ENCODE peak calls at places on chromosomes 4 and X, in five cellular contexts. U is GM12878, F is HCT116, M is SK-N-SH, X is HepG2. P is an unnamed sample.
A peak's percentile ranks its signal among the peaks of the same experiment; 100 is the strongest.

GRCh38 chr4:169383724-169384123 is 113.0 kb upstream of the SH3RF1 start:
- DNase-seq in X (no peak), M (no peak), U (no peak), F (no peak), P (no peak)

GRCh38 chr4:40559585-40560465 is 69.8 kb downstream of the RBM47 start:
- DNase-seq in M (no peak), F (no peak), X (no peak), U (peak; percentile 64), P (no peak)

GRCh38 chr4:145061325-145061920 is 36.6 kb downstream of the ANAPC10 start:
- DNase-seq in F (peak; percentile 49), U (no peak), X (peak; percentile 41), M (peak; percentile 24), P (peak; percentile 51)

GRCh38 chr4:74640111-74640903 is 154.0 kb downstream of the BTC start:
- DNase-seq in M (no peak), U (no peak), X (no peak), F (no peak), P (no peak)

GRCh38 chrX:68462197-68462596 is 28.9 kb upstream of the OPHN1 start:
- DNase-seq in X (no peak), F (no peak), U (no peak), M (no peak), P (peak; percentile 37)

GRCh38 chrX:72258174-72258573 is 18.9 kb downstream of the RPS4X start:
- DNase-seq in X (peak; percentile 64), U (no peak), M (peak; percentile 52), F (no peak), P (no peak)

GRCh38 chrX:44002569-44002968 is 29.4 kb upstream of the NDP start:
- DNase-seq in F (no peak), U (no peak), M (no peak), X (no peak), P (no peak)

GRCh38 chrX:10482262-10482661 is 138.1 kb downstream of the MID1 start:
- DNase-seq in U (no peak), X (no peak), F (no peak), M (no peak), P (no peak)

GRCh38 chr4:771464-771863 is 54.5 kb downstream of the CPLX1 start:
- DNase-seq in F (no peak), U (no peak), X (no peak), M (no peak), P (no peak)

GRCh38 chr4:128831526-128832252 is 22.2 kb downstream of the JADE1 start:
- DNase-seq in U (no peak), X (peak; percentile 57), F (no peak), M (peak; percentile 32), P (no peak)

GRCh38 chrX:23871905-23872546 is 35.7 kb downstream of the APOO start:
- DNase-seq in X (peak; percentile 54), U (no peak), F (no peak), M (no peak), P (no peak)

GRCh38 chrX:134990475-134991473 is at the start of gene SMIM10:
- DNase-seq in F (no peak), M (peak; percentile 78), U (no peak), X (no peak), P (peak; percentile 91)

GRCh38 chrX:96861661-96862060 is 22.0 kb upstream of the RPA4 start:
- DNase-seq in X (no peak), M (no peak), U (no peak), F (no peak), P (no peak)

GRCh38 chr4:24988776-24989175 is 42.0 kb downstream of the LGI2 start:
- DNase-seq in M (no peak), F (peak; percentile 13), U (no peak), X (peak; percentile 13), P (peak; percentile 25)

GRCh38 chrX:151902813-151903591 is 9.7 kb upstream of the MAGEA4 start:
- DNase-seq in X (peak; percentile 2), U (no peak), M (no peak), F (peak; percentile 29), P (no peak)

DNA sequence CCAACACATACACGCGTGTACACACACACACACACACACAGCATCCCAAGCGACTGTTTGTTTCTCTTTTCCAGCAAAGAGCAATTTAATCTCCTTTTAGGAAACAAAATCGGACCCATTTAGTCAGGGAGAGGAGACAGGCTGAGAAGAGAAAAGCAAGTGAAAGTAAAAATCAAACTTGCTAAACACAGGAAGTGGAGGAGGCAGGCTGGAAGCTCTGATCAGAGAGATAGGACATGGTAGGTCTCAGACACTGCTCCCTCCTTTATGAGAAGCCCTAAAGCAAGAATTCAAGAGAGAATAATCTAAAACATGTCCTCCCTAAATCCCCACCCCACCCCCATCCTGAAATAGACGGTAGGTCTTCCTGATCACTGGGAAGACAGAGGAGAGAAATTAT is 62.3 kb downstream of the GPC3 start:
- DNase-seq in M (no peak), F (no peak), U (no peak), X (no peak), P (no peak)
- TF ChIP-seq ZBTB33 in M (no peak), F (no peak), U (no peak), X (no peak), P (no peak)

GRCh38 chr4:152684007-152684406 is 4.2 kb upstream of the TMEM154 start:
- DNase-seq in X (no peak), M (no peak), F (no peak), U (no peak), P (no peak)
- TF ChIP-seq ZBTB33 in X (no peak), M (no peak), F (no peak), U (no peak), P (no peak)

GRCh38 chr4:54423066-54423465 is 194.0 kb downstream of the PDGFRA start:
- DNase-seq in M (no peak), X (no peak), U (no peak), F (no peak), P (no peak)
- TF ChIP-seq ZBTB33 in M (no peak), X (no peak), U (no peak), F (no peak), P (no peak)

GRCh38 chr4:6475492-6476020 is 3.1 kb upstream of the PPP2R2C start:
- DNase-seq in X (no peak), F (no peak), M (no peak), U (no peak), P (no peak)
- TF ChIP-seq ZBTB33 in X (no peak), F (no peak), M (no peak), U (no peak), P (no peak)

DNA sequence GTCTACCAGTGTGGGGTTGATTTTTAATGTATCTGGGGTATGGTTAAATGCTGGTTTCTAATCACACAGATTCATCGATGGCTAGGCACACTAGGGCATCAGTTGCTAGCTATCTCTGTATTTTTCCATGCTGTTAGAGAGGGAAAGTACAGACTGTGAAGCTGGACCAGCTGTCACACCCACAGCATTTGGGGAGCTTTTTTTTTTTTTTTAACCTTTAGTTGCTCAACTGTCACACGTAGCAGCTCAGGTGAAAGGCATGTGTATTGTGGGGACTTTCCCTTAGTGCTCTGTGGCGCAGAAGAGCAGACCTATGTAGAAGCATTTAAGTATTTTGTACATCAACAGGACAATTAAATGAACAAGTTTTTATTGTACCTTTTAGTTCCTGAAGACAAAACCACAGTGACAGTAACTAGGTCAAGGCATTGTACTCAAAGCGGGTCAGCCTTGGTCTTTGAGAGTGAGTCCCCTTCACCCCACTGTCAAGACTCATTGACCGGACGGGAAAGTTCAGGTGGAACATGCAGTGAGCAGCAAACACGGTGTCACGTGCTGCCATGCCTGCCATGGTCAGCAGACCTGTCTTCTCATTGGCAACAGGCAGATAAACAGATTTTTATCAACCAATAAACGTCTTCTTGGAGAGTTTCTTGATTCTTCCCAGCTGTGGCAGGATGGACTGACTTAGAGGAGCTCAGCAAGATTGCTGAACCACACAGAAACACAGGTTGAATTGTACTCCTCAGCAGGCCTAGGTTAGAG is 65.3 kb downstream of the CASP3 start:
- DNase-seq in U (peak; percentile 41), M (no peak), F (no peak), X (no peak), P (no peak)
- TF ChIP-seq ZBTB33 in U (no peak), M (no peak), F (no peak), X (no peak), P (no peak)

GRCh38 chr4:188976644-188977115 is 837.4 kb downstream of the TRIML1 start:
- DNase-seq in F (no peak), U (no peak), M (no peak), X (no peak), P (no peak)
- TF ChIP-seq ZBTB33 in F (no peak), U (no peak), M (no peak), X (no peak), P (no peak)

DNA sequence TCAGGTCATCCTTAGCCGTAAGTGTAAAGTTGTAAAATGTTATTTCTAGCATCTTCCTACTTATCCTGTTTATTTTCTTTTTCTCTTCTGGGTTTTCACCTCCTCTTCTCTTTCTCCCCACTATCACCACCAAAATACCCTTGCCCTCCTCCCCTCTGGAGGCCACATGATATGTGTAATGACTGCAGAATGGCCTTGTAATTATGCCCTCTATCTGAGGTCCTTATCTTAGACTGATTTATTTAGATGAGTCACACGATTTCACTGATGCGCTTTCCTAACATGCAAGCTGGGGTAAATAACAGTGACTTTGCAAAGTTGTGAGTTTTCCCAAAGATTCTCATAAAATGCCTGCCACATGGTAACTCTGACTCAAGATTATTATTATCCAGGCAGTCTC is 231.8 kb upstream of the GPRIN3 start:
- DNase-seq in U (no peak), X (no peak), M (no peak), F (no peak), P (no peak)
- TF ChIP-seq ZBTB33 in U (no peak), X (no peak), M (no peak), F (no peak), P (no peak)

GRCh38 chr4:105057370-105058096 is 89.1 kb upstream of the TET2 start:
- DNase-seq in U (peak; percentile 75), M (no peak), F (no peak), X (no peak), P (no peak)

GRCh38 chr4:105061136-105061696 is 85.5 kb upstream of the TET2 start:
- DNase-seq in F (peak; percentile 28), M (no peak), X (peak; percentile 2), U (peak; percentile 85), P (peak; percentile 7)

GRCh38 chr4:105060628-105061027 is 86.0 kb upstream of the TET2 start:
- DNase-seq in M (no peak), F (no peak), X (no peak), U (peak; percentile 98), P (no peak)

GRCh38 chr4:105058177-105058812 is 88.4 kb upstream of the TET2 start:
- DNase-seq in F (peak; percentile 12), X (no peak), M (no peak), U (peak; percentile 58), P (no peak)

DNA sequence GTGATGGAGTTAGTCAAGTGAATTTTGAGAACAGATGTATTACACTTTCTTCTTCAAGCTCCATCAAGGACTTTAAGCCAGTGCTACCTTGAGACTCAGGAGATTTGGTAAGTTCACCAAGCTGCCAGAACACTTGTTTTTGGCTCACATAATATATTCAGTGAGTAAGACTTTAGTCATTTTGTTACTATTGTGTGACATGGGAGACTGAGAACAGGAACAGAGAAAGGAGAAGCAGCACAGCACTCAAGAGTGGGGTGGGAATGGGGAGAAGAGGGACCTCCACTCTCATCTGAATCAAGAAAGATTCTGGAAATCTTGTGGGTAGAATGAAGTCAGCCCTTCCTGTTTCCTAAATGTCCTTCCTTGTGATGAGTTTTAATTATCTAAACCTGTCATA is 87.3 kb upstream of the TET2 start:
- DNase-seq in M (no peak), U (peak; percentile 90), X (no peak), F (no peak), P (no peak)
- TF ChIP-seq ZBTB33 in M (no peak), U (no peak), X (no peak), F (no peak), P (no peak)

P was measured in K562.